ENCODE peak calls at places on chromosome 11, in eight cellular contexts. Q, L, R, S, G, F, P and X are unnamed samples.

GRCh38 chr11:69373251-69373635 is 79.3 kb downstream of the MYEOV start:
- DNase-seq in Q (no peak), L (no peak), R (no peak), S (no peak), G (no peak), F (no peak), P (no peak), X (no peak)

GRCh38 chr11:12536566-12536965 is 137.7 kb upstream of the TEAD1 start:
- DNase-seq in Q (no peak), L (no peak), R (no peak), S (no peak), G (no peak), F (no peak), P (no peak), X (no peak)

GRCh38 chr11:19441752-19442553 is 201.2 kb upstream of the E2F8 start:
- DNase-seq in Q (peak; percentile 77), L (peak; percentile 92), R (peak; percentile 82), S (peak; percentile 95), G (peak; percentile 49), F (no peak), P (no peak), X (peak; percentile 90)

GRCh38 chr11:121153472-121153871 is 52.4 kb downstream of the TECTA start:
- DNase-seq in Q (no peak), L (no peak), R (no peak), S (no peak), G (no peak), F (no peak), P (no peak), X (no peak)

GRCh38 chr11:94305146-94305545 is 766 bp downstream of the IZUMO1R start:
- DNase-seq in Q (no peak), L (no peak), R (no peak), S (no peak), G (no peak), F (no peak), P (no peak), X (no peak)

GRCh38 chr11:66327171-66328035 is 8.8 kb downstream of the RIN1 start:
- DNase-seq in Q (no peak), L (no peak), R (no peak), S (peak; percentile 17), G (no peak), F (no peak), P (no peak), X (no peak)

GRCh38 chr11:19336331-19336730 is 95.6 kb upstream of the E2F8 start:
- DNase-seq in Q (no peak), L (no peak), R (no peak), S (no peak), G (no peak), F (no peak), P (no peak), X (no peak)

GRCh38 chr11:35276396-35276795 is 137.4 kb downstream of the CD44 start:
- DNase-seq in Q (no peak), L (no peak), R (no peak), S (no peak), G (peak; percentile 51), F (no peak), P (peak; percentile 57), X (no peak)

GRCh38 chr11:28146123-28146751 is 38.0 kb downstream of the METTL15 start:
- DNase-seq in Q (no peak), L (peak; percentile 64), R (no peak), S (peak; percentile 84), G (no peak), F (no peak), P (no peak), X (peak; percentile 67)

GRCh38 chr11:48036011-48036410 is 55.7 kb downstream of the PTPRJ start:
- DNase-seq in Q (no peak), L (no peak), R (peak; percentile 30), S (no peak), G (no peak), F (no peak), P (no peak), X (no peak)

GRCh38 chr11:8610532-8611116 is 16.6 kb upstream of the STK33 start:
- DNase-seq in Q (no peak), L (no peak), R (no peak), S (peak; percentile 9), G (peak; percentile 60), F (peak; percentile 23), P (no peak), X (no peak)

GRCh38 chr11:22521226-22521625 is 104.4 kb downstream of the FANCF start:
- DNase-seq in Q (no peak), L (peak; percentile 17), R (no peak), S (no peak), G (no peak), F (no peak), P (no peak), X (no peak)

GRCh38 chr11:34750692-34751405 is 130.0 kb downstream of the EHF start:
- DNase-seq in Q (no peak), L (no peak), R (no peak), S (no peak), G (no peak), F (no peak), P (no peak), X (no peak)

GRCh38 chr11:95912902-95913560 is 10.9 kb downstream of the MTMR2 start:
- DNase-seq in Q (no peak), L (peak; percentile 70), R (no peak), S (peak; percentile 22), G (no peak), F (no peak), P (no peak), X (no peak)

GRCh38 chr11:116498161-116498560 is 274.6 kb downstream of the BUD13 start:
- DNase-seq in Q (no peak), L (no peak), R (no peak), S (no peak), G (no peak), F (no peak), P (no peak), X (no peak)

GRCh38 chr11:3808846-3809623 is 675 bp downstream of the PGAP2 start:
- DNase-seq in Q (peak; percentile 47), L (no peak), R (peak; percentile 41), S (peak; percentile 67), G (no peak), F (peak; percentile 54), P (peak; percentile 81), X (no peak)

GRCh38 chr11:19359425-19360000 is 118.8 kb upstream of the E2F8 start:
- DNase-seq in Q (no peak), L (no peak), R (no peak), S (no peak), G (no peak), F (no peak), P (no peak), X (no peak)

GRCh38 chr11:28760676-28761390 is 652.6 kb downstream of the METTL15 start:
- DNase-seq in Q (no peak), L (no peak), R (no peak), S (no peak), G (no peak), F (no peak), P (no peak), X (peak; percentile 36)

GRCh38 chr11:62555464-62556092 is 9.0 kb upstream of the AHNAK start:
- DNase-seq in Q (peak; percentile 74), L (no peak), R (peak; percentile 49), S (no peak), G (no peak), F (peak; percentile 78), P (peak; percentile 26), X (no peak)

GRCh38 chr11:69106124-69106811 is 49.5 kb upstream of the SMIM38 start:
- DNase-seq in Q (no peak), L (no peak), R (peak; percentile 53), S (peak; percentile 57), G (no peak), F (no peak), P (peak; percentile 100), X (no peak)

GRCh38 chr11:87256694-87257340 is 219.1 kb downstream of the TMEM135 start:
- DNase-seq in Q (no peak), L (no peak), R (no peak), S (no peak), G (no peak), F (no peak), P (no peak), X (no peak)

GRCh38 chr11:74720596-74721478 is 10.4 kb downstream of the CHRDL2 start:
- DNase-seq in Q (no peak), L (no peak), R (peak; percentile 45), S (no peak), G (peak; percentile 71), F (no peak), P (no peak), X (no peak)

GRCh38 chr11:32615422-32615821 is 31.8 kb downstream of the EIF3M start:
- DNase-seq in Q (no peak), L (no peak), R (no peak), S (peak; percentile 18), G (no peak), F (no peak), P (peak; percentile 43), X (no peak)

GRCh38 chr11:104925850-104926249 is 27.6 kb upstream of the CASP12 start:
- DNase-seq in Q (no peak), L (no peak), R (no peak), S (no peak), G (no peak), F (no peak), P (no peak), X (no peak)

GRCh38 chr11:73230276-73230875 is 12.3 kb downstream of the P2RY2 start:
- DNase-seq in Q (peak; percentile 6), L (no peak), R (no peak), S (no peak), G (no peak), F (no peak), P (no peak), X (no peak)

GRCh38 chr11:107397357-107397756 is 60.3 kb downstream of the CWF19L2 start:
- DNase-seq in Q (no peak), L (no peak), R (peak; percentile 74), S (no peak), G (no peak), F (no peak), P (no peak), X (no peak)

GRCh38 chr11:19864141-19865120 is 151.8 kb downstream of the NAV2 start:
- DNase-seq in Q (no peak), L (no peak), R (no peak), S (peak; percentile 89), G (no peak), F (no peak), P (no peak), X (peak; percentile 25)

GRCh38 chr11:119614227-119615002 is 114.6 kb downstream of the NECTIN1 start:
- DNase-seq in Q (no peak), L (no peak), R (peak; percentile 38), S (no peak), G (no peak), F (no peak), P (no peak), X (no peak)

GRCh38 chr11:16154715-16155396 is 201.5 kb downstream of the SOX6 start:
- DNase-seq in Q (no peak), L (no peak), R (peak; percentile 7), S (no peak), G (no peak), F (no peak), P (peak; percentile 83), X (no peak)

GRCh38 chr11:8309311-8309710 is 45.6 kb upstream of the LMO1 start:
- DNase-seq in Q (no peak), L (no peak), R (no peak), S (no peak), G (no peak), F (no peak), P (no peak), X (no peak)

GRCh38 chr11:74783241-74783871 is 34.7 kb downstream of the RNF169 start:
- DNase-seq in Q (no peak), L (peak; percentile 29), R (no peak), S (peak; percentile 68), G (no peak), F (peak; percentile 6), P (no peak), X (peak; percentile 15)

GRCh38 chr11:12179019-12179418 is 68.6 kb downstream of the MICAL2 start:
- DNase-seq in Q (no peak), L (no peak), R (no peak), S (no peak), G (no peak), F (no peak), P (peak; percentile 45), X (no peak)

GRCh38 chr11:19633276-19633675 is 79.4 kb upstream of the NAV2 start:
- DNase-seq in Q (no peak), L (peak; percentile 38), R (no peak), S (no peak), G (no peak), F (no peak), P (no peak), X (no peak)

GRCh38 chr11:1444823-1445422 is 41.7 kb downstream of the MOB2 start:
- DNase-seq in Q (no peak), L (no peak), R (no peak), S (no peak), G (no peak), F (no peak), P (no peak), X (no peak)